ENCODE peak calls at places on chromosomes 3 and 15, in four cellular contexts. One of them, this sample, is unnamed.

GRCh38 chr3:29381595-29381994 is 100.7 kb downstream of the RBMS3 start:
- DNase-seq in RWPE1: no peak
- DNase-seq in IMR-90: peak
- DNase-seq in neural crest cell: no peak
- DNase-seq in this sample: no peak

GRCh38 chr15:96889734-96890480 is 559.4 kb downstream of the NR2F2 start:
- DNase-seq in RWPE1: no peak
- DNase-seq in IMR-90: no peak
- DNase-seq in neural crest cell: no peak
- DNase-seq in this sample: no peak

GRCh38 chr3:10196389-10197052 is 31.8 kb downstream of the IRAK2 start:
- DNase-seq in RWPE1: no peak
- DNase-seq in IMR-90: peak
- DNase-seq in neural crest cell: no peak
- DNase-seq in this sample: peak

GRCh38 chr15:79656151-79656797 is 224.1 kb downstream of the MINAR1 start:
- DNase-seq in RWPE1: no peak
- DNase-seq in IMR-90: no peak
- DNase-seq in neural crest cell: no peak
- DNase-seq in this sample: no peak

GRCh38 chr3:184229424-184230080 is at the start of gene VWA5B2:
- DNase-seq in RWPE1: peak
- DNase-seq in IMR-90: peak
- DNase-seq in neural crest cell: peak
- DNase-seq in this sample: no peak

GRCh38 chr3:10774129-10774670 is 41.8 kb upstream of the SLC6A11 start:
- DNase-seq in RWPE1: no peak
- DNase-seq in IMR-90: no peak
- DNase-seq in neural crest cell: no peak
- DNase-seq in this sample: no peak

GRCh38 chr3:13770390-13771169 is 109.3 kb downstream of the WNT7A start:
- DNase-seq in RWPE1: no peak
- DNase-seq in IMR-90: no peak
- DNase-seq in neural crest cell: no peak
- DNase-seq in this sample: peak

GRCh38 chr3:51500632-51501131 is 867 bp upstream of the DCAF1 start:
- DNase-seq in RWPE1: no peak
- DNase-seq in IMR-90: no peak
- DNase-seq in neural crest cell: no peak
- DNase-seq in this sample: no peak

GRCh38 chr15:29132786-29133185 is 136.8 kb downstream of the NSMCE3 start:
- DNase-seq in RWPE1: no peak
- DNase-seq in IMR-90: no peak
- DNase-seq in neural crest cell: no peak
- DNase-seq in this sample: peak

GRCh38 chr15:75067123-75067854 is 43.9 kb downstream of the PPCDC start:
- DNase-seq in RWPE1: peak
- DNase-seq in IMR-90: peak
- DNase-seq in neural crest cell: no peak
- DNase-seq in this sample: peak

GRCh38 chr3:183211390-183211789 is 41.7 kb upstream of the B3GNT5 start:
- DNase-seq in RWPE1: no peak
- DNase-seq in IMR-90: no peak
- DNase-seq in neural crest cell: no peak
- DNase-seq in this sample: peak

GRCh38 chr3:193884011-193884410 is 251.9 kb upstream of the HES1 start:
- DNase-seq in RWPE1: no peak
- DNase-seq in IMR-90: no peak
- DNase-seq in neural crest cell: no peak
- DNase-seq in this sample: no peak

GRCh38 chr15:63388511-63388910 is 6.9 kb upstream of the CA12 start:
- DNase-seq in RWPE1: no peak
- DNase-seq in IMR-90: no peak
- DNase-seq in neural crest cell: no peak
- DNase-seq in this sample: no peak

GRCh38 chr3:128501431-128501830 is 8.4 kb upstream of the GATA2 start:
- DNase-seq in RWPE1: no peak
- DNase-seq in IMR-90: no peak
- DNase-seq in neural crest cell: no peak
- DNase-seq in this sample: no peak

GRCh38 chr15:28125673-28126651 is 26.8 kb upstream of the OCA2 start:
- DNase-seq in RWPE1: no peak
- DNase-seq in IMR-90: peak
- DNase-seq in neural crest cell: peak
- DNase-seq in this sample: no peak

GRCh38 chr3:122936986-122937385 is 90.6 kb downstream of the SEMA5B start:
- DNase-seq in RWPE1: no peak
- DNase-seq in IMR-90: no peak
- DNase-seq in neural crest cell: no peak
- DNase-seq in this sample: no peak

GRCh38 chr15:29827421-29827820 is 5.2 kb upstream of the TJP1 start:
- DNase-seq in RWPE1: no peak
- DNase-seq in IMR-90: no peak
- DNase-seq in neural crest cell: no peak
- DNase-seq in this sample: no peak

GRCh38 chr15:25982736-25983135 is 119.6 kb upstream of the ATP10A start:
- DNase-seq in RWPE1: no peak
- DNase-seq in IMR-90: no peak
- DNase-seq in neural crest cell: no peak
- DNase-seq in this sample: no peak

GRCh38 chr3:183826448-183826847 is 1.1 kb upstream of the MAP6D1 start:
- DNase-seq in RWPE1: no peak
- DNase-seq in IMR-90: no peak
- DNase-seq in neural crest cell: no peak
- DNase-seq in this sample: no peak

GRCh38 chr3:14925729-14926591 is 21.4 kb upstream of the NR2C2 start:
- DNase-seq in RWPE1: peak
- DNase-seq in IMR-90: peak
- DNase-seq in neural crest cell: peak
- DNase-seq in this sample: no peak

GRCh38 chr15:39282663-39283208 is 298.1 kb upstream of the THBS1 start:
- DNase-seq in RWPE1: no peak
- DNase-seq in IMR-90: no peak
- DNase-seq in neural crest cell: no peak
- DNase-seq in this sample: no peak

GRCh38 chr15:75059607-75060006 is 36.2 kb downstream of the PPCDC start:
- DNase-seq in RWPE1: no peak
- DNase-seq in IMR-90: no peak
- DNase-seq in neural crest cell: no peak
- DNase-seq in this sample: no peak

GRCh38 chr15:31278544-31279220 is 48.0 kb upstream of the KLF13 start:
- DNase-seq in RWPE1: no peak
- DNase-seq in IMR-90: no peak
- DNase-seq in neural crest cell: no peak
- DNase-seq in this sample: no peak

GRCh38 chr3:97872209-97873042 is 50.6 kb downstream of the CRYBG3 start:
- DNase-seq in RWPE1: peak
- DNase-seq in IMR-90: peak
- DNase-seq in neural crest cell: no peak
- DNase-seq in this sample: no peak

GRCh38 chr3:25854214-25854613 is 64.3 kb downstream of the OXSM start:
- DNase-seq in RWPE1: no peak
- DNase-seq in IMR-90: peak
- DNase-seq in neural crest cell: no peak
- DNase-seq in this sample: no peak

GRCh38 chr3:32459474-32459873 is 43.2 kb downstream of the CMTM6 start:
- DNase-seq in RWPE1: no peak
- DNase-seq in IMR-90: no peak
- DNase-seq in neural crest cell: no peak
- DNase-seq in this sample: no peak

GRCh38 chr3:124837730-124838186 is 49.4 kb downstream of the ITGB5 start:
- DNase-seq in RWPE1: peak
- DNase-seq in IMR-90: peak
- DNase-seq in neural crest cell: peak
- DNase-seq in this sample: no peak

GRCh38 chr3:114899186-114899931 is 247.7 kb downstream of the ZBTB20 start:
- DNase-seq in RWPE1: no peak
- DNase-seq in IMR-90: no peak
- DNase-seq in neural crest cell: no peak
- DNase-seq in this sample: no peak

GRCh38 chr3:73927203-73927570 is 302.4 kb upstream of the PDZRN3 start:
- DNase-seq in RWPE1: no peak
- DNase-seq in IMR-90: no peak
- DNase-seq in neural crest cell: no peak
- DNase-seq in this sample: no peak

GRCh38 chr3:125990253-125990970 is 21.4 kb downstream of the ROPN1B start:
- DNase-seq in RWPE1: peak
- DNase-seq in IMR-90: peak
- DNase-seq in neural crest cell: peak
- DNase-seq in this sample: no peak

GRCh38 chr15:29260896-29261295 is 8.7 kb downstream of the NSMCE3 start:
- DNase-seq in RWPE1: no peak
- DNase-seq in IMR-90: no peak
- DNase-seq in neural crest cell: no peak
- DNase-seq in this sample: no peak

GRCh38 chr15:39266882-39267281 is 314.0 kb upstream of the THBS1 start:
- DNase-seq in RWPE1: no peak
- DNase-seq in IMR-90: no peak
- DNase-seq in neural crest cell: no peak
- DNase-seq in this sample: no peak

GRCh38 chr3:61545716-61546115 is 15.7 kb upstream of the PTPRG start:
- DNase-seq in RWPE1: no peak
- DNase-seq in IMR-90: no peak
- DNase-seq in neural crest cell: no peak
- DNase-seq in this sample: no peak

GRCh38 chr3:51385621-51386091 is 565 bp downstream of the MANF start:
- DNase-seq in RWPE1: no peak
- DNase-seq in IMR-90: no peak
- DNase-seq in neural crest cell: no peak
- DNase-seq in this sample: no peak

GRCh38 chr3:36924748-36925521 is 19.9 kb downstream of the TRANK1 start:
- DNase-seq in RWPE1: no peak
- DNase-seq in IMR-90: no peak
- DNase-seq in neural crest cell: no peak
- DNase-seq in this sample: no peak

GRCh38 chr3:36923981-36924747 is 20.7 kb downstream of the TRANK1 start:
- DNase-seq in RWPE1: no peak
- DNase-seq in IMR-90: no peak
- DNase-seq in neural crest cell: no peak
- DNase-seq in this sample: no peak

GRCh38 chr3:36920884-36921567 is 23.8 kb downstream of the TRANK1 start:
- DNase-seq in RWPE1: no peak
- DNase-seq in IMR-90: no peak
- DNase-seq in neural crest cell: no peak
- DNase-seq in this sample: no peak

GRCh38 chr3:36926292-36926897 is 18.5 kb downstream of the TRANK1 start:
- DNase-seq in RWPE1: no peak
- DNase-seq in IMR-90: no peak
- DNase-seq in neural crest cell: no peak
- DNase-seq in this sample: no peak

GRCh38 chr3:36923523-36923943 is 21.3 kb downstream of the TRANK1 start:
- DNase-seq in RWPE1: no peak
- DNase-seq in IMR-90: no peak
- DNase-seq in neural crest cell: no peak
- DNase-seq in this sample: no peak
- TF ChIP-seq CTCF in RWPE1: no peak
- TF ChIP-seq CTCF in IMR-90: no peak
- TF ChIP-seq CTCF in neural crest cell: no peak
- TF ChIP-seq CTCF in this sample: peak

GRCh38 chr3:127173516-127174166 is 19.3 kb upstream of the PRR23E start:
- DNase-seq in RWPE1: no peak
- DNase-seq in IMR-90: no peak
- DNase-seq in neural crest cell: no peak
- DNase-seq in this sample: no peak

GRCh38 chr3:127174284-127174683 is 18.6 kb upstream of the PRR23E start:
- DNase-seq in RWPE1: no peak
- DNase-seq in IMR-90: no peak
- DNase-seq in neural crest cell: no peak
- DNase-seq in this sample: no peak

GRCh38 chr3:127174715-127175140 is 18.2 kb upstream of the PRR23E start:
- DNase-seq in RWPE1: no peak
- DNase-seq in IMR-90: no peak
- DNase-seq in neural crest cell: no peak
- DNase-seq in this sample: no peak

GRCh38 chr3:127175272-127175671 is 17.7 kb upstream of the PRR23E start:
- DNase-seq in RWPE1: no peak
- DNase-seq in IMR-90: no peak
- DNase-seq in neural crest cell: no peak
- DNase-seq in this sample: no peak

GRCh38 chr3:127177226-127177625 is 15.7 kb upstream of the PRR23E start:
- DNase-seq in RWPE1: no peak
- DNase-seq in IMR-90: no peak
- DNase-seq in neural crest cell: no peak
- DNase-seq in this sample: no peak
- TF ChIP-seq CTCF in RWPE1: no peak
- TF ChIP-seq CTCF in IMR-90: peak
- TF ChIP-seq CTCF in neural crest cell: no peak
- TF ChIP-seq CTCF in this sample: no peak

DNA sequence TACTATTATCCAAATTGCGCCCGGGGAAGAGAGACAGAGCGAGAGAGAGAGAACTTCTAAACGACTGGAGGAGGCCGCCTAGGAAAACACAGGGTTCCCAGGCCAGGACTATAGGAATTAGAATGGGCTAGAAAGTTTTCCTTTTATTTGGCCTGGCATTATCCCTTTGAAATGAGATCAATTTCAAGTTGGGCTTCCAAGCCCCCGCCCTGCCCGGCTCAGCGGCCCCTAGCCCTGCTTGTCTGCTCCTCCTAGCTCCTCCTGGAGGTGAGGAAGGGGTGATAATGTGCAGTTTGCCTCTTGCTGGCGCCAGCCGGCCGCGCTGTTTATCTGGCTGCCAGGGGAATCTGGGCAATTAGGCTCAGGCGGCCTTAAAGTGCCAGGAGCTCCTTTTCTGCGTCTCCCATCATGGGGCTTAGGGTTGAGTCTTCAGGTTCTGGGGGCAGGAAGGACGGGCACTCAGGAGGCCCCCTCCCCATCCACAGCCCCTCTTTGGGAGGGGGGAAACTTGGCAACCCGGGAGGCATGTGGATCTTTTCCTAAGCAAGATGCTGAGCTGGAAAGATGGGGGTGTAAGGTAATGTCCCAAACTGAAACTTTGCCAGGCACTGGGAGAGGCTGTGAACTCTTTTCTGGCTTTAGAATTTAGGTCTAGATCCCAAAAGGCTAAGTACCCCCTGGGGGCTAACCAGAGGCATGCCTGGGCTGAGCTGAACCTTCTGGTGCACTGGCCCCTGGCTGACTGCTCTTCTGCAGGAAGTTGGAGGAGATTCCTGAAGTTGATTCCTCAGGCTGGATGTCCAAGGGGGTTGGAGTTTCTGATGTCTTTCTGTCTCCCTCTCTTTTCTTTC is 5.5 kb downstream of the SMAD6 start:
- DNase-seq in RWPE1: no peak
- DNase-seq in IMR-90: peak
- DNase-seq in neural crest cell: no peak
- DNase-seq in this sample: no peak
- TF ChIP-seq CTCF in RWPE1: no peak
- TF ChIP-seq CTCF in IMR-90: peak
- TF ChIP-seq CTCF in neural crest cell: peak
- TF ChIP-seq CTCF in this sample: no peak

DNA sequence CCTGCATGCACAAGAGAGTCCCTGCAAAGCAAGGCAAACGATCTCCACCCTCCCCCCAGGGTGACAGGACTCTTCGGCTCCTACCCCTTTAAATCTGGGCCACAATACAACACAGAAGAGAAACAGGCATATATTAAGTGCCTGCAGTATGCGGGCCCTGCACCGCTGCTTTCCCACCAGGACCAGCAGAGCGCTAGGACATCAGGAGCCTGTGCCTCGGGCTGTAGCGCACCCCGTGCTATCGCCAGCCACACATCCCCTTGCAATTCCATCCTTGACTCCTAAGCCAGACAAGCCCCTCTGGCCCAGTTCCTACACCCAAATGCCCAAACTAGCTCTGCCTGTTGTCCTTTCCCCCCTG is 4.1 kb downstream of the GALNT15 start:
- DNase-seq in RWPE1: no peak
- DNase-seq in IMR-90: no peak
- DNase-seq in neural crest cell: no peak
- DNase-seq in this sample: no peak
- TF ChIP-seq CTCF in RWPE1: peak
- TF ChIP-seq CTCF in IMR-90: no peak
- TF ChIP-seq CTCF in neural crest cell: peak
- TF ChIP-seq CTCF in this sample: peak